ENCODE peak calls at places on chromosomes 1 and 21, in five cellular contexts. Z is uterus, C is brain microvascular endothelial cell, H is astrocyte, J is mammary epithelial cell. S is an unnamed sample.

GRCh38 chr1:165408518-165408917 is 36.4 kb downstream of the RXRG start:
- DNase-seq in C (peak; percentile 20), Z (no peak), H (peak; percentile 6), J (peak; percentile 30), S (peak; percentile 77)

GRCh38 chr21:16419188-16419874 is 689.5 kb downstream of the USP25 start:
- DNase-seq in J (peak; percentile 50), Z (peak; percentile 85), C (peak; percentile 84), H (peak; percentile 98), S (peak; percentile 62)

GRCh38 chr1:152049291-152050073 is 12.7 kb upstream of the S100A11 start:
- DNase-seq in Z (no peak), J (peak; percentile 82), C (no peak), H (peak; percentile 10), S (peak; percentile 93)

GRCh38 chr1:158025576-158026230 is 32.3 kb downstream of the KIRREL1 start:
- DNase-seq in Z (no peak), J (no peak), C (no peak), H (no peak), S (no peak)

GRCh38 chr1:21663251-21663950 is 5.8 kb downstream of the RAP1GAP start:
- DNase-seq in Z (no peak), H (no peak), C (no peak), J (no peak), S (no peak)

GRCh38 chr1:212141404-212141803 is 105.9 kb downstream of the DTL start:
- DNase-seq in Z (no peak), C (no peak), J (peak; percentile 76), H (no peak), S (peak; percentile 84)

GRCh38 chr1:93180723-93181613 is at the start of gene CCDC18:
- DNase-seq in H (peak; percentile 41), Z (no peak), C (peak; percentile 55), J (no peak), S (peak; percentile 37)

GRCh38 chr21:37074195-37074510 is 1.1 kb downstream of the TTC3 start:
- DNase-seq in C (no peak), J (peak; percentile 23), H (no peak), Z (no peak), S (no peak)

GRCh38 chr1:109084563-109085517 is 5.7 kb upstream of the TMEM167B start:
- DNase-seq in C (peak; percentile 49), J (peak; percentile 66), Z (no peak), H (peak; percentile 63), S (peak; percentile 52)

GRCh38 chr1:72827285-72827684 is 544.9 kb upstream of the NEGR1 start:
- DNase-seq in J (peak; percentile 10), H (peak; percentile 13), C (peak; percentile 45), Z (no peak), S (peak; percentile 17)

GRCh38 chr1:164824542-164824941 is 265.6 kb downstream of the PBX1 start:
- DNase-seq in J (no peak), C (no peak), Z (no peak), H (no peak), S (no peak)

GRCh38 chr1:2152914-2153313 is 41.7 kb downstream of the FAAP20 start:
- DNase-seq in C (no peak), Z (no peak), H (no peak), J (peak; percentile 46), S (no peak)

GRCh38 chr1:10251325-10252103 is 41.1 kb downstream of the KIF1B start:
- DNase-seq in H (peak; percentile 76), J (peak; percentile 25), C (peak; percentile 47), Z (no peak), S (peak; percentile 33)

GRCh38 chr1:12616709-12617373 is 1.2 kb downstream of the DHRS3 start:
- DNase-seq in C (no peak), H (no peak), J (peak; percentile 49), Z (no peak), S (no peak)

GRCh38 chr1:241507189-241507820 is 12.2 kb downstream of the FH start:
- DNase-seq in C (no peak), Z (no peak), H (peak; percentile 12), J (no peak), S (no peak)

GRCh38 chr1:43729816-43730463 is 22.6 kb downstream of the ST3GAL3 start:
- DNase-seq in J (no peak), C (no peak), H (peak; percentile 45), Z (no peak), S (no peak)

GRCh38 chr21:32770514-32771133 is 931 bp downstream of the PAXBP1 start:
- DNase-seq in H (peak; percentile 4), J (no peak), C (peak; percentile 6), Z (no peak), S (no peak)

GRCh38 chr1:74822851-74823443 is 90.0 kb downstream of the TYW3 start:
- DNase-seq in J (no peak), C (no peak), Z (no peak), H (no peak), S (peak; percentile 1)
- TF ChIP-seq CTCF in J (no peak), C (no peak), Z (no peak), H (no peak), S (no peak)

DNA sequence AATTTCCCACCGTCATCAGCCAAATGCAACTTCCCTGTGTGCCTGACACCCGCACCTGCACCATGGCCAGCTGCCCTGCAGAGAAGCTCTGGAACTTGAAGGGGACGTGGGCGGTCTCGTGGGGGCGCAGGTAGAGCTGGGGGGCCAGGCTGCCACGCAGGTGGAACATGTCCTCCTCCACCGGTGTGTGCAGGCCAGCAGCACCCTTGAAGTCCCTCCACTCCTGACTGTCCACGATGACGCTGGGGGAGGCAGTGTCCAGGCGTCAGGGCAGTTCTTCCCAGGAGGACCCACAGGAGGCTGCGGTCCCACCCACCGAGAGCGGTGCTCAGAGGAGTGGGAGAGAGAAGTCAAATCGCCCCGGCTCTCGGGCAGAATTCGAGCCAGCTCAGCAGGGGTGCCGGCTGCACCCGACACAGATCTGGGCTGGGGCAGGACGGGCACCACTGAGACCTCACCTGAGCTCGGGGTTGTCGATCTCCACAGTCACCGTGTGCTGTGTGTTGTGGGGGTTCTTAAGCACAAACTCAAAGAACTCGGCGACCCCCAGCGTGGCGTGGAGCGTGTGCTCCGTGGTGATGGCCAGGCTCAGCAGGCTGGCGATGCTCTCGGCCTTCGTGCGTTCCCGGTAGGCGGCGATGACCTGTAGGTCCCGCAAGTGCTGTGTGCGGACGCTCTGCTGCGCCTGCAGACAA is 117.7 kb downstream of the NPHP4 start:
- DNase-seq in Z (no peak), H (no peak), C (no peak), J (no peak), S (no peak)
- H3K36me3 ChIP-seq in Z (no peaks in the 10 kb centered on the region), H (peaks cover 2% of the 10 kb centered on the region), C (no peaks in the 10 kb centered on the region), J (no peaks in the 10 kb centered on the region), S (peaks cover 5% of the 10 kb centered on the region)

DNA sequence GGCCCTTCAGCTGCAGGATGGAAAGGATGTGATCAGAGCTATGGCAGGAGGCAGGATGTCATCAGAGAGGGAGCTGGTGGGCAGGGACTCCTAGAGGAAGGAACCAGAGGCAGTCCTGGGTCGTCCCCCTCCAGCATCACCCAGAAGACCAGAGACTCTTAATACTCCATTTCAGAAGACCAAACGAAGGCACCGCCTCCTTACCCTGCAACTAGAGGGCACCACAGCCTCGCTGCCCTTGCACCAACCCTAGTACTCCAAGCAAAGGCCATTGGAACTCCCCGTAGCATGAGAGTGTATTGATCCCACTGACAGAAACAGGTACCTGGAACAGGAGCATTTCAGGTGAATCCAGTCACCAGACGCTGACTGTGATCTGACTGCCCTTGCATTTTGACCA is 598.1 kb downstream of the NPHP4 start:
- DNase-seq in J (no peak), C (no peak), Z (no peak), H (no peak), S (no peak)
- TF ChIP-seq CTCF in J (no peak), C (no peak), Z (no peak), H (no peak), S (no peak)

GRCh38 chr1:45510972-45511527 is 10.6 kb downstream of the PRDX1 start:
- DNase-seq in C (no peak), H (no peak), Z (no peak), J (no peak), S (no peak)

GRCh38 chr1:45510036-45510971 is 10.2 kb downstream of the MMACHC start:
- DNase-seq in J (no peak), C (no peak), H (no peak), Z (no peak), S (no peak)

GRCh38 chr1:45507195-45507594 is 7.1 kb downstream of the MMACHC start:
- DNase-seq in C (no peak), Z (no peak), J (no peak), H (no peak), S (no peak)

GRCh38 chr1:45508295-45509151 is 8.4 kb downstream of the MMACHC start:
- DNase-seq in Z (no peak), J (no peak), H (no peak), C (no peak), S (no peak)

DNA sequence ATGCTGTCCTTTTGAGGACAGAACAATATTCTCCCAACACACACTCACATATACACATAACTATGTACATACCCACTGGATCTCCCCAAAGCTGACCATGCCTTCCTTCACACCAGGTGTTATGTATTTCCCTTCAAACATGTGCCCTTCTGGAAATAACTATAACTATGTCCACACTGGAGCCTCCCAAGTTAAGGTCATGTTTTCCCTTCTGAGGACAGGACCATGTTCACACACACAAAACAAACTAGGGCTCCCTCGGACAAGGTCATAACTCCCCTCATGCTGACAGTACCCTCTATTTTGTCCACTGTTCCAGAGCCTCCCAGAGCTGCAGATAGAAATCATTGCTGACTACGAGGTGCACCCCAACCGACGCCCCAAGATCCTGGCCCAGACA is 7.8 kb downstream of the MMACHC start:
- DNase-seq in Z (no peak), C (no peak), J (no peak), H (no peak), S (no peak)
- H3K36me3 ChIP-seq in Z (no peaks in the 10 kb centered on the region), C (peaks cover 46% of the 10 kb centered on the region), J (peaks cover 14% of the 10 kb centered on the region), H (peaks cover 28% of the 10 kb centered on the region), S (peaks cover 17% of the 10 kb centered on the region)

GRCh38 chr1:31166462-31166861 is 73.2 kb downstream of the NKAIN1 start:
- DNase-seq in J (no peak), H (no peak), Z (no peak), C (no peak), S (no peak)
- TF ChIP-seq CTCF in J (no peak), H (no peak), Z (no peak), C (no peak), S (no peak)

GRCh38 chr1:35855016-35855700 is 27.9 kb upstream of the AGO1 start:
- DNase-seq in H (no peak), C (no peak), J (no peak), Z (no peak), S (no peak)

GRCh38 chr1:35850716-35851115 is 32.3 kb upstream of the AGO1 start:
- DNase-seq in J (no peak), Z (no peak), C (no peak), H (no peak), S (no peak)

GRCh38 chr1:35850051-35850450 is 33.0 kb upstream of the AGO1 start:
- DNase-seq in C (no peak), H (peak; percentile 13), J (no peak), Z (no peak), S (no peak)

GRCh38 chr1:35851175-35851869 is 31.7 kb upstream of the AGO1 start:
- DNase-seq in C (no peak), Z (peak; percentile 36), H (peak; percentile 85), J (no peak), S (no peak)

GRCh38 chr1:35852241-35852640 is 30.8 kb upstream of the AGO1 start:
- DNase-seq in C (no peak), Z (no peak), J (no peak), H (no peak), S (no peak)
- H3K36me3 ChIP-seq in C (peaks cover 23% of the 10 kb centered on the region), Z (no peaks in the 10 kb centered on the region), J (peaks cover 5% of the 10 kb centered on the region), H (peaks cover 23% of the 10 kb centered on the region), S (peaks cover 2% of the 10 kb centered on the region)

DNA sequence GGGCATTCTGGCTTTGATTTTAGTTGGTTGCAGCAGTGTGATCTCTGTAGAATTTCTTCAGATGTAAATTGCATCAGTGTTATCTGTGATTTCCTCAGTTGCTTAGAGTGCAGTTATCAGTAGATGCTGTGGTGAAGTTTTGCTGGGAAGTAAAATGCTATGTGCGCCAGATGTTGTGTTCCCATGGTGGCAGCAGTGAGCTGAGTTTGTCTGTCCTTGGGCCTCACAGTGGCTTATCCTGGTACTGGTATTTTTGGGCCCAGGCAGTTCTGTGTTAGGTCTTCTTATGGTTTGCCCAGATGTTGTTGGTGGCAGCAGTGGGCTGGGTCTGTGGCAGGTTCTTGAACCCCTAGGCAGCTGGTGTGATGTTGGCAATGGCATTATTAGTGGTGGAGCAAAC is 1242.1 kb downstream of the PLA2G4A start:
- DNase-seq in J (no peak), Z (no peak), C (no peak), H (no peak), S (no peak)
- TF ChIP-seq CTCF in J (no peak), Z (no peak), C (no peak), H (no peak), S (no peak)

S was measured in bronchial epithelial cell.